ENCODE peak calls at places on chromosomes 6 and 20, in four cellular contexts. E is PC-3, T is GM23338, F is PC-9. O is an unnamed sample.

GRCh38 chr20:16671753-16672152 is 58.1 kb upstream of the SNRPB2 start:
- DNase-seq in F (no peak), T (no peak), E (no peak), O (no peak)

GRCh38 chr6:22828179-22829062 is 259.1 kb downstream of the HDGFL1 start:
- DNase-seq in F (peak), T (peak), E (peak), O (peak)

GRCh38 chr6:112620832-112621569 is 273.9 kb downstream of the RFPL4B start:
- DNase-seq in T (no peak), F (no peak), E (peak), O (peak)

GRCh38 chr6:20096506-20096905 is 115.8 kb downstream of the MBOAT1 start:
- DNase-seq in E (no peak), T (no peak), F (no peak), O (no peak)

GRCh38 chr6:80543598-80544181 is 437.2 kb downstream of the BCKDHB start:
- DNase-seq in T (peak), E (peak), F (no peak), O (no peak)

GRCh38 chr6:127118505-127119360 is at the start of gene RSPO3:
- DNase-seq in F (peak), E (no peak), T (peak), O (peak)

GRCh38 chr6:2038096-2038495 is 207.3 kb downstream of the GMDS start:
- DNase-seq in T (no peak), F (no peak), E (no peak), O (no peak)

GRCh38 chr20:63141531-63141930 is 74.4 kb downstream of the YTHDF1 start:
- DNase-seq in F (no peak), E (no peak), T (no peak), O (no peak)

GRCh38 chr20:46458891-46459750 is 52.7 kb upstream of the ELMO2 start:
- DNase-seq in F (no peak), T (peak), E (no peak), O (peak)

GRCh38 chr6:47897233-47897632 is 115.4 kb downstream of the OPN5 start:
- DNase-seq in T (no peak), F (no peak), E (no peak), O (no peak)

GRCh38 chr6:14286144-14286543 is 168.6 kb downstream of the CD83 start:
- DNase-seq in T (peak), F (peak), E (peak), O (no peak)

GRCh38 chr20:652611-653109 is 340 bp downstream of the SRXN1 start:
- DNase-seq in F (no peak), T (no peak), E (peak), O (no peak)

GRCh38 chr6:107491791-107492674 is 2.1 kb downstream of the SOBP start:
- DNase-seq in T (no peak), F (no peak), E (no peak), O (no peak)

GRCh38 chr6:121435444-121436069 is at the start of gene GJA1:
- DNase-seq in E (peak), F (no peak), T (peak), O (peak)

GRCh38 chr6:52994031-52994788 is 874 bp downstream of the GSTA4 start:
- DNase-seq in E (peak), F (no peak), T (peak), O (peak)

GRCh38 chr6:33297406-33297955 is 1.3 kb downstream of the RGL2 start:
- DNase-seq in F (peak), E (peak), T (peak), O (no peak)

GRCh38 chr6:33297956-33298772 is 578 bp downstream of the RGL2 start:
- DNase-seq in E (peak), T (peak), F (peak), O (peak)

GRCh38 chr6:33298773-33299236 is at the start of gene RGL2:
- DNase-seq in F (peak), E (peak), T (peak), O (no peak)

GRCh38 chr6:33295621-33296369 is 2.9 kb downstream of the RGL2 start:
- DNase-seq in T (no peak), E (no peak), F (no peak), O (no peak)

DNA sequence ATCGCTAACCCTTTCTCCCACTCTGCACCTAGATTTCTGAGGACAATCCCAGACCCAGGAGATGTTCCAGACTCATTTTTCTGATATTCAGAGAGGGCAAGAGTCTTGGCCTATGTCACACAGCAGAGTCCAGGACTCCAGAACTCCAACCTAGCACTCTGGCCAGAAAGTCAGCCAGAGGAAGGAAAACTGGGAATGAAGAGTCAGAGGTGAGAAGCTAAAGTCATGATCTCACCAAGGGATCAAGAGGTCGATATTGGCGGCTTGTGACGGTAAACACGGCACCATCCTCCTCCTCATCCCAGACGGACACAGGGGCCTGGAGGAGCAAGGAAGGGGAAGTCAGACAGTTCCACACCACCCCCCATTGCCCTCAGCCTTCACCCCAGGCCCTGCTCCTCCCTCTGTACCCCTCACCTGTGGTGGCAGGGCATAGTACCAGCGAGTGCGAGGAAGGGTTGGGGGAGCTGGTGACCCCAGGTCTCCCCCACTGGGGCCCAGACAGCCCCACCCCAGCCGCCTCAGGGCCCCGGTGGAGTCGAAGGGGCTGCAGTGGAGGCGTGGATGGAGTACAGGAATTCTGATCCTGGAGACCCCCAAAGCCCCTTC is 1.8 kb downstream of the RGL2 start:
- DNase-seq in E (no peak), F (no peak), T (no peak), O (no peak)
- H3K4me3 ChIP-seq in E (peak), F (peak), T (peak), O (no peak)

GRCh38 chr6:82869493-82869892 is 196.1 kb downstream of the UBE3D start:
- DNase-seq in T (no peak), E (no peak), F (no peak), O (no peak)
- TF ChIP-seq CTCF in T (no peak), E (no peak), F (no peak), O (no peak)

GRCh38 chr6:110357298-110357695 is 852 bp downstream of the METTL24 start:
- DNase-seq in F (no peak), T (no peak), E (no peak), O (peak)
- TF ChIP-seq EZH2 in F (no peak), T (no peak), E (no peak), O (no peak)

DNA sequence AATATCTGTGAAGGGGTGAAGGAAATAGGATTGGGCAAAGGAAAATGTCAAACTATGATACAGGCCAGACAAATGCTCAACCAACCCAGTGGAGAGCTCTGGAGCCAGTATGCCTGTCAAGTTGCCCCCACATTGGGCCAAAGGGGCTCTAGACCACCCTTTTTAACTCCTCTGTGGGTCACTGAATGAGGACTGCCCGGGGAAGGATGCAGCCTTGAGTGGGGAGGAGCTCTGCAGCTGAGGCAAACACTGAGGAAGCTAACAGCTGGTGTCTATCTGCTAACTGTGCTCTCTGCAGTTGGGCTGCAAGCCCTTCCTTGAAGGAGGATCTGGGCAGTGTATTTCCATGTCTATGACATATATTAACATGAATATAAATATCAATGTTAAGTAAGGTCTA is 98.4 kb upstream of the PRSS16 start:
- DNase-seq in F (no peak), E (no peak), T (no peak), O (no peak)
- H3K4me3 ChIP-seq in F (no peak), E (no peak), T (peak), O (no peak)

GRCh38 chr6:35752330-35752729 is 15.5 kb downstream of the ARMC12 start:
- DNase-seq in T (no peak), E (no peak), F (no peak), O (no peak)

GRCh38 chr6:35759401-35759800 is 17.0 kb upstream of the CLPSL2 start:
- DNase-seq in E (no peak), T (no peak), F (no peak), O (no peak)

GRCh38 chr6:35754452-35755321 is 17.9 kb downstream of the ARMC12 start:
- DNase-seq in T (no peak), F (peak), E (peak), O (peak)

GRCh38 chr6:35755525-35755924 is 18.7 kb downstream of the ARMC12 start:
- DNase-seq in E (no peak), F (no peak), T (no peak), O (no peak)

DNA sequence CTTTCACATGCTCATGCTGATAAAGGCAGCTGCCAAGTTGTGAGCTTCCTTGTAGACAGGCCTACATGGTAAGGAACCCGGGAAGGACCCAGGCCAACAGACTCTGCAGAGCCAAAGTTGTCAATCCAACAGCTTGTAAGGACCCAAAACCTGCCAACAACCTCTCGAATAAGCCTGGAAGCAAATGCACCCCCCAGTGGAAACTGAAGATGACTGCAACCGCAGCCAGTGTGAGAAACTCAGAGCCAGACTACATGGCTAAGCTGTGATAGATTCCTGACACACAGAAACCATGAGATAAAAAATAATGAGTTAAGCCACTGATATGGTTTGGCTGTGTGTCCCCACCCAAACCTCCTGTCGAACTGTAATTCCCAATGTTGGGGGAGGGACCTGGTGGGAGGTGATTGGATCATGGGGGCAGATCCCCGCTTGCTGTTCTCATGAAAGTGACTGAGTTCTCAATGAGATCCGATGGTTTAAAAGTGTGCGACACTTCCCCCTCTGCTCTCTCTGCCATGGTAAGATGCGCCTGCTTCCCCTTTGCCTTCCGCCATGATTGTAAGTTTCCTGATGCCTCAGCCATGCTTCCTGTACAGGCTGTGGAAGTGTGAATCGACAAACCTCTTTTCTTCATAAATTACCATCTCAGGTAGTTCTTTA is 18.8 kb upstream of the CLPSL2 start:
- DNase-seq in E (peak), F (no peak), T (peak), O (peak)
- TF ChIP-seq CTCF in E (peak), F (peak), T (peak), O (peak)

GRCh38 chr6:165616116-165616515 is 46.9 kb downstream of the PDE10A start:
- DNase-seq in F (no peak), E (no peak), T (no peak), O (peak)

GRCh38 chr6:165615629-165616028 is 47.4 kb downstream of the PDE10A start:
- DNase-seq in F (no peak), T (no peak), E (no peak), O (no peak)

GRCh38 chr6:165621950-165622349 is 41.1 kb downstream of the PDE10A start:
- DNase-seq in F (no peak), E (no peak), T (no peak), O (no peak)

GRCh38 chr6:165617528-165617927 is 45.5 kb downstream of the PDE10A start:
- DNase-seq in E (no peak), T (no peak), F (no peak), O (no peak)

DNA sequence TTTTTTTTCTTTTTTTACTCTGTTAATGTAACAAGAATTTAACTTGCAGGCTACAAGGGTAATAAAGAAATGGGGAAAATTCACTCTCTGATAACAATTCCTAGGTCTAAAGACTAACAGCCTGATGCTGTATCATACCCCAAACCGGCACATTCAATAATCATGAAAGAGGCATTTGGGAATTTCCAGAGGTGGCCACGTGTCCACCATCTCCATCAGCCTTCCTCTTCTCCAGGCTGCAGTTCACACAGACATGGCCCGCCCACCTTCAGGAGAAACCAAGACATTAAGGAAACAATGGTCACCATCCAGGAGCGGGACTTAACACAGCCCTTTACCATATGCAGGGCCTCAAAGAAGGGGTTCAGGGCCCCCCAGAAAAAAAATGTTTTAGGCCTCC is 44.8 kb downstream of the PDE10A start:
- DNase-seq in E (no peak), T (no peak), F (no peak), O (no peak)
- TF ChIP-seq EZH2 in E (no peak), T (no peak), F (no peak), O (no peak)

DNA sequence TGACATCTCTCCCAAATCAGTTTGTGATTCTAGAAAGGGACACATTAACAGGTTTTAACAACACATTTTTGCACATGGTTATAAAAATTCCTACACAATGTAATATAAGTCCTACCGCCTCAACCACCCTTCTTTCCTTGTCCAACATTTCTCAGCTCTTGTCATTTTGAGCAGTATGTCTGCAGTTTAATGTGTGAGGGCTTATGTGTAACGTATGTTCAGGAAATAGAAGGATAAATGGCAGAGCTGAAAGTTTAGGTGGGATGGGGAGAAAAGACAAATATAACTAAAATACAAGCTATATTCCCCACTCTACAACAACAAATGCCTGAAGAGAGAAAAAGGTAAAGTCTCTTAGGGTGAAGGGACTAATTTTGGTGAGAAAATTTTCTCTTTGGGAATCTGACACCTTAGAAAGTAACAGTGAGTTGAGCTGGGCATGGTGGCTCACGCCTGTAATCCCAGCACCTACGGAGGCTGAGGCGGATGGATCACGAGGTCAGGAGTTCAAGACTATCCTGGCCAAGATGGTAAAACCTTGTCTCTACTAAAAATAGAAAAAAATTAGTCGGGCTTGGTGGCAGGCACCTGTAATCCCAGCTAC is 5.0 kb downstream of the PNRC1 start:
- DNase-seq in T (no peak), F (no peak), E (no peak), O (no peak)
- H3K4me3 ChIP-seq in T (no peak), F (no peak), E (no peak), O (no peak)

DNA sequence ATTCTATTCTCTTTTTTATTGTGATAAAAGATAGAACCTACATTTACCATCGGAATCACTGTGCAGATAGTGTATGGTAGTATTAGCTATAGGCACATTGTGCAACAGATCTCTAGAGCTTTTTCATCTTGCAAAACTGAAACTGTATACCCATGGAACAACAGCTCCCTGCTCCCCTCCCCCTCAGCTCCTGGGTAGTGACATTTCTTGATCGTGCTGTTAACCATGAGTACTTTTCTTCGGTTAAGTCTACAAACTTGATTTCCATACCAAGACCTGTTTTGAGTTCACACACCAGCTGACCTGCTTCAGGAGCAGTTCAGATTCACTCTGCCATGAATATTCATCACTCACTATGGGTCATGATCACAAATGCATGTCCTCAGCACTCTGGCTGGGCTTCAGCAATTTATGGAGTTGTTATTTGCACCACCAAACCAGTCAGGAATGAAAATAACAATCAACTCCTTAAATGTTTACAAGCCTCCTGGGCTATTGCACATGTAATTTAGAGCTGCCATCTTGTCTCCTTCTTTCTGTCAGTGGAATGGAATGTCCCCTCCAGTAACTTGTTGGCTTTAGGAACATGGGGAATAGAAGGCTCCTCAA is 32.8 kb downstream of the PRDM1 start:
- DNase-seq in T (no peak), F (no peak), E (no peak), O (no peak)
- TF ChIP-seq CTCF in T (no peak), F (no peak), E (no peak), O (no peak)

DNA sequence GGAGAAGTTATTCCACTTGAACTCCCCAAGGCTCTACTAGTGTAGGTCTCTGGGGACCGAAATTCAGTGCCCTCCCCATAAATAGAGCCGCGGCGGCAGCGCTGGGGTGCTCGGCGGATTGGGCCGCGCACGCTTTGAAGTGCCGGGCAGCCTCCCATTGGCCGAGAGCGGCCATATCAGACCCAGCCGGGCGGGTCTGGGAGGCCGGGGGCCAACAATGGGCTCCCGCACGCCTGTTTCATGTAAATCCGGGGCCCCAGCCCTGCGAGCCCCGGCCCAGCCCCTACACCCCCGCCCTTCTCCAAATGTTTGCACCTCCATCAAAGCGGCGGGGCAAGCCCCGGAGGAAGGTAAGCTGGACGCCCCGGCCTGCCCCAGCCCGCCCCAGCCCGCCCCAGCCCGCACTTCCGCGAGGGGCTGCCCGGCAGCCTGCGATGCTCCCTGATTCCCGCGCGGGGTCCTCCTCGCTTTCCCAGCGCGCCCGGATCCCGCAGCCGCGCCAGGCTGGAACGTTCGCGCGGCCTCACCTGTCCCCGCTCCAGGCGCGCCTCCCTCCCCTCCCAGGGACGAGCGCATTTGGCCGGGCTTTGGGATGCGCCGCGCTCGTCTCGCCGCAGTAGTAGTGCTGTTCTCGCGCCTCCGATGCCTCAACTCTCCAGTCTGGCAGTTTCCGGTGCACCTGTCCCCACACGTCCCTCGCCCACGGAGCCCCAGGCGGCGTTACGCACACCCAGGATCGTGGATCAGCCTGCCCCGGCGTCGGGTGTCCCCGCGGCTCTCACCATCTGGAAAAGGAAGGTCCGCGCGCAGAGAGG is at the start of gene TBXT:
- DNase-seq in T (peak), E (no peak), F (no peak), O (peak)
- TF ChIP-seq EZH2 in T (no peak), E (no peak), F (no peak), O (peak)